ENCODE peak calls at places on chromosome 22, in five cellular contexts. One of them, this sample, is unnamed.

GRCh38 chr22:36760716-36761115 is 15.2 kb downstream of the IFT27 start:
- DNase-seq in neuronal stem cell: no peak
- DNase-seq in IMR-90: no peak
- DNase-seq in trophoblast cell: no peak
- DNase-seq in mesenchymal stem cell: no peak
- DNase-seq in this sample: no peak

GRCh38 chr22:25448435-25449051 is 115.9 kb upstream of the GRK3 start:
- DNase-seq in neuronal stem cell: no peak
- DNase-seq in trophoblast cell: peak; percentile 11
- DNase-seq in IMR-90: peak; percentile 47
- DNase-seq in mesenchymal stem cell: peak; percentile 55
- DNase-seq in this sample: no peak

GRCh38 chr22:50141891-50142363 is 28.6 kb upstream of the PANX2 start:
- DNase-seq in IMR-90: peak; percentile 52
- DNase-seq in mesenchymal stem cell: peak; percentile 44
- DNase-seq in trophoblast cell: no peak
- DNase-seq in neuronal stem cell: peak; percentile 29
- DNase-seq in this sample: peak; percentile 46

GRCh38 chr22:46090631-46091201 is 59.6 kb upstream of the PPARA start:
- DNase-seq in IMR-90: peak; percentile 24
- DNase-seq in mesenchymal stem cell: no peak
- DNase-seq in trophoblast cell: no peak
- DNase-seq in neuronal stem cell: no peak
- DNase-seq in this sample: no peak

GRCh38 chr22:19386248-19386647 is 45.3 kb downstream of the HIRA start:
- DNase-seq in trophoblast cell: no peak
- DNase-seq in IMR-90: no peak
- DNase-seq in neuronal stem cell: no peak
- DNase-seq in mesenchymal stem cell: no peak
- DNase-seq in this sample: no peak

GRCh38 chr22:46069518-46070214 is 80.7 kb upstream of the PPARA start:
- DNase-seq in mesenchymal stem cell: peak; percentile 28
- DNase-seq in IMR-90: peak; percentile 91
- DNase-seq in neuronal stem cell: no peak
- DNase-seq in trophoblast cell: no peak
- DNase-seq in this sample: no peak

GRCh38 chr22:38172016-38172431 is 9.6 kb downstream of the PLA2G6 start:
- DNase-seq in trophoblast cell: no peak
- DNase-seq in IMR-90: peak; percentile 51
- DNase-seq in mesenchymal stem cell: no peak
- DNase-seq in neuronal stem cell: no peak
- DNase-seq in this sample: no peak

GRCh38 chr22:30186048-30186447 is 60.5 kb downstream of the LIF start:
- DNase-seq in IMR-90: no peak
- DNase-seq in trophoblast cell: no peak
- DNase-seq in neuronal stem cell: no peak
- DNase-seq in mesenchymal stem cell: no peak
- DNase-seq in this sample: no peak

GRCh38 chr22:17920145-17920605 is 104.2 kb downstream of the MICAL3 start:
- DNase-seq in trophoblast cell: peak; percentile 85
- DNase-seq in IMR-90: peak; percentile 62
- DNase-seq in mesenchymal stem cell: peak; percentile 71
- DNase-seq in neuronal stem cell: no peak
- DNase-seq in this sample: peak; percentile 92

DNA sequence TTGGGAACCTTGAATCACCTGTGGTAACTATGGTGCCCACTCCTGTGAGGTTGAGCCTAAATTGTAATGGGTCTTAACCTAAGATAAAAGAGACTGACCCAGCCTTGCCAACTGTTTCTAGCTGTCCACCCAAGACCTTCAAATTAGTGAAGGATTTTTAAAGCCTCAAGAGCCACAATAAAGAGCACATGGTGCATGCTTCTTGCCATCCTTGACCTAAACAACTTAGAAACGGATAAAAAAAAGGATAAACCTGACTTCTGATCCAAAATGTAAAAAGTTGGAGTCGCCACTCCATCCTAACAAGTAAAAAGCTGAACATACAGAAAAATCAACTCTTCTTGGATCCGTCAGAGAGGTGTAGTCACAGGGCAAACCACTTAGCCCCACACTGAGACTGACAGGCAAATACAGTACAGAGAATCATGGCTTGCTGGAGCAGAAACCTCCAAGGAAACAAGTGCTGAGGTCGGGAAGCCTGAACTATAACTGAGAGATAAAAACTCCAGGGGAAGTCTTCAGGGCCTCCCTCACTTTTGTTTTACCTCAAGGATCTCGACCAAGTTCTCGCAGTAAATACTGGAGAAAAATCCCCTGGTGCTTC is 16.4 kb downstream of the ENTHD1 start:
- DNase-seq in IMR-90: no peak
- DNase-seq in neuronal stem cell: no peak
- DNase-seq in mesenchymal stem cell: no peak
- DNase-seq in trophoblast cell: no peak
- DNase-seq in this sample: no peak
- H4K8ac ChIP-seq in IMR-90: no peak overlapping the region
- H4K8ac ChIP-seq in neuronal stem cell: no peak overlapping the region
- H4K8ac ChIP-seq in mesenchymal stem cell: no peak overlapping the region
- H4K8ac ChIP-seq in trophoblast cell: no peak overlapping the region
- H4K8ac ChIP-seq in this sample: no peak overlapping the region

GRCh38 chr22:31271485-31271884 is 20.8 kb downstream of the PIK3IP1 start:
- DNase-seq in IMR-90: no peak
- DNase-seq in neuronal stem cell: no peak
- DNase-seq in trophoblast cell: peak; percentile 62
- DNase-seq in mesenchymal stem cell: no peak
- DNase-seq in this sample: no peak

GRCh38 chr22:31268281-31268680 is 24.0 kb downstream of the PIK3IP1 start:
- DNase-seq in trophoblast cell: no peak
- DNase-seq in neuronal stem cell: no peak
- DNase-seq in IMR-90: no peak
- DNase-seq in mesenchymal stem cell: no peak
- DNase-seq in this sample: no peak

GRCh38 chr22:31271026-31271425 is 21.3 kb downstream of the PIK3IP1 start:
- DNase-seq in trophoblast cell: peak; percentile 93
- DNase-seq in mesenchymal stem cell: no peak
- DNase-seq in IMR-90: no peak
- DNase-seq in neuronal stem cell: no peak
- DNase-seq in this sample: peak; percentile 51

GRCh38 chr22:31272522-31273446 is 19.5 kb downstream of the PIK3IP1 start:
- DNase-seq in IMR-90: peak; percentile 67
- DNase-seq in trophoblast cell: peak; percentile 95
- DNase-seq in mesenchymal stem cell: peak; percentile 75
- DNase-seq in neuronal stem cell: peak; percentile 52
- DNase-seq in this sample: peak; percentile 93

GRCh38 chr22:31269892-31270574 is 22.3 kb downstream of the PIK3IP1 start:
- DNase-seq in mesenchymal stem cell: no peak
- DNase-seq in neuronal stem cell: no peak
- DNase-seq in IMR-90: no peak
- DNase-seq in trophoblast cell: peak; percentile 44
- DNase-seq in this sample: peak; percentile 98
- H3K27ac ChIP-seq in mesenchymal stem cell: peak overlapping the region; percentile 96
- H3K27ac ChIP-seq in neuronal stem cell: no peak overlapping the region
- H3K27ac ChIP-seq in IMR-90: no peak overlapping the region
- H3K27ac ChIP-seq in trophoblast cell: peak overlapping the region; percentile 65
- H3K27ac ChIP-seq in this sample: peak overlapping the region; percentile 64

DNA sequence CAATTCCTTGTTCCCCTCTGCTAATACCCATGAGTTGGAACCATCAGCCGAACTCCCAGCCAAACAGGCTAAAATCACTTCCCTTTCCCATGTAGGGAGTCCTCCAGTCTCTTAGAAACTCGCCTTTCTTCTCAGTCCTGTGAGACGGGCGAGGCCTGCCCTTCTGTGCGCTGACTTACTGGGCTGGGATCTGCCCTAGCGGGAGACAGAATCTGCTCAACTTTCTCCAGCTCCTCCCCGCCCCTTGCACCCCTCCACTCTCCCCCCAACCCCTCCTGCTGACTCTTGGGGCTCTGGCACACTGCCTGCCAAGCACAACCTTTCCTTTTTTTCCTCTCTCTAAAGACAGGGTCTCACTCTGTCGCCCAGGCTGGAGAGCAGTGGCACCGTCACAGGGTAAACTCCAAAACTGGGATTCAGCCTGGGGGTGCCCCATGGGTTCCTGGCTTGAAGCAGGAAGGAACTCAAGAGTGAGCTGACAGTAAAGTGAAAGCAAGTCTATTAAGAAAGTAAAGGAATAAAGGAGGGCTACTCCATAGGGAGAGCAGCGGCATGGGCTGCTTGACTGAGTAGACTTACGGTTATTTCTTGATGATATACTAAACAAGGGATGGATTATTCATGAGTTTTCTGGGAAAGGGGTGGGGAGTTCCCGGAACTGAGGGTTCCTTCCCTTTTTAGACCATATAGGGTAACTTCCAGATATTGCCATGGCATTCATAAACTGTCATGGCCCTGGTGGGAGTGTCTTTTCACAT is 53.1 kb upstream of the EMID1 start:
- DNase-seq in IMR-90: no peak
- DNase-seq in mesenchymal stem cell: peak; percentile 11
- DNase-seq in trophoblast cell: no peak
- DNase-seq in neuronal stem cell: no peak
- DNase-seq in this sample: peak; percentile 67
- H3K9ac ChIP-seq in IMR-90: no peak overlapping the region
- H3K9ac ChIP-seq in mesenchymal stem cell: no peak overlapping the region
- H3K9ac ChIP-seq in trophoblast cell: no peak overlapping the region
- H3K9ac ChIP-seq in neuronal stem cell: no peak overlapping the region
- H3K9ac ChIP-seq in this sample: peak overlapping the region; percentile 20

GRCh38 chr22:43293661-43294392 is 49.3 kb downstream of the SCUBE1 start:
- DNase-seq in IMR-90: peak; percentile 60
- DNase-seq in neuronal stem cell: no peak
- DNase-seq in mesenchymal stem cell: peak; percentile 98
- DNase-seq in trophoblast cell: peak; percentile 97
- DNase-seq in this sample: peak; percentile 48
- H4K8ac ChIP-seq in IMR-90: no peak overlapping the region
- H4K8ac ChIP-seq in neuronal stem cell: no peak overlapping the region
- H4K8ac ChIP-seq in mesenchymal stem cell: peak overlapping the region; percentile 72
- H4K8ac ChIP-seq in trophoblast cell: no peak overlapping the region
- H4K8ac ChIP-seq in this sample: no peak overlapping the region

DNA sequence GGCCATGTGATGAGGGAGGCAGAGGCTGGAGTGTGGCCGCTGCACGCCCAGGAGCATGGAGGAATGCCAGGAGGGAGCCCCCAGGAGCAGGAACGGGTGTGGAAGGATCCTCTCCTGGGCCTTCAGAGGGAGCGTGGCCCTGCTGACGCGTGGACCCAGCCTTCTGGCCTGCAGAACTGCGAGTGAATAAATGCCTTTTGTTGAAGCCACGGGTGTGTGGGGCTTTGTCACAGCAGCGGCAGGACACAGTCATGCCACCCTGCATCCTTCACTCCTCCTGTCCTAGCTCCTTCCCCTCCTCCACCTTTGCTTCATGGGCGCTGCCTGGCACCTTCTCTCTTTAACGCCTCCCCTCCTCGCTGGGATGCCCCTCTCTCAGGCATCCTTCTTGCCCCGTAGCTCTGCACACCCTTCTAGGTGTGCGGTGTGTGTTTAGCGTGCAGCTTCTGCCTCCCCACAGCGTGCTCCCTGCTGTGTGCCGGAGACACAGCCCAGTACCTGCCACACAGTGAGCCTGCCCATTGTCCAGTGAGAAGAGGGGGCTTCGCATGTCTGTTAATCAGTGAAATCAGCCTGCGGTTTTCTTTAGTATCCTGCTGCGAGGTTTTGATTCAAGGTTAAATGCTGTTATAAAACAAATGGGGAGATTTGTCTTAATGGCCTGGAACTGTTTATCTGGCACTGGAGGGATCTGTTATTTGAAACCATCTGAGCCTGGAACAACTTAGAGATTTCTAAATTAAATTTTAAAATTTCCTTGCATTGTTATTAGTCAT is 459.6 kb downstream of the TBC1D22A start:
- DNase-seq in trophoblast cell: no peak
- DNase-seq in mesenchymal stem cell: no peak
- DNase-seq in neuronal stem cell: no peak
- DNase-seq in IMR-90: no peak
- DNase-seq in this sample: no peak
- H3K27ac ChIP-seq in trophoblast cell: no peak overlapping the region
- H3K27ac ChIP-seq in mesenchymal stem cell: no peak overlapping the region
- H3K27ac ChIP-seq in neuronal stem cell: no peak overlapping the region
- H3K27ac ChIP-seq in IMR-90: no peak overlapping the region
- H3K27ac ChIP-seq in this sample: no peak overlapping the region

This sample was measured in mesendoderm.